ENCODE peak calls at places on chromosome 20, in four cellular contexts. B, N, F and E are unnamed samples.

GRCh38 chr20:29756664-29757063 is 1500.8 kb upstream of the DEFB115 start:
- DNase-seq in F (no peak), B (no peak), N (no peak), E (no peak)

GRCh38 chr20:18527836-18528235 is 20.1 kb downstream of the SEC23B start:
- DNase-seq in F (no peak), B (no peak), N (peak; percentile 38), E (no peak)

GRCh38 chr20:45269754-45270270 is 15.4 kb upstream of the SLPI start:
- DNase-seq in F (no peak), B (no peak), N (no peak), E (no peak)

GRCh38 chr20:6819599-6819998 is 52.1 kb downstream of the BMP2 start:
- DNase-seq in B (no peak), F (no peak), N (peak; percentile 27), E (no peak)

GRCh38 chr20:8983478-8984345 is 85.2 kb upstream of the PLCB4 start:
- DNase-seq in F (no peak), B (no peak), N (no peak), E (no peak)

GRCh38 chr20:57422254-57422653 is 31.1 kb downstream of the RBM38 start:
- DNase-seq in F (no peak), B (peak; percentile 14), N (no peak), E (no peak)

GRCh38 chr20:11833825-11834224 is 83.9 kb upstream of the BTBD3 start:
- DNase-seq in B (no peak), F (no peak), N (no peak), E (no peak)

GRCh38 chr20:21265457-21266190 is 37.5 kb upstream of the XRN2 start:
- DNase-seq in N (no peak), B (no peak), F (no peak), E (no peak)

GRCh38 chr20:32993484-32994050 is 10.7 kb downstream of the SUN5 start:
- DNase-seq in F (no peak), N (no peak), B (no peak), E (no peak)